ENCODE peak calls at places on chromosomes 5 and 9, in four cellular contexts. Q, W, C and N are unnamed samples.

GRCh38 chr5:156497816-156498215 is 170.9 kb downstream of the SGCD start:
- DNase-seq in Q (no peak), W (peak), C (no peak), N (no peak)

GRCh38 chr5:148558892-148559291 is 95.4 kb downstream of the HTR4 start:
- DNase-seq in Q (no peak), W (no peak), C (no peak), N (no peak)

GRCh38 chr5:81081461-81081835 is 121.3 kb downstream of the RASGRF2 start:
- DNase-seq in Q (no peak), W (no peak), C (no peak), N (peak)

GRCh38 chr5:68365894-68366293 is 150.3 kb downstream of the PIK3R1 start:
- DNase-seq in Q (no peak), W (no peak), C (no peak), N (no peak)

GRCh38 chr5:176541338-176542134 is 4.3 kb upstream of the RNF44 start:
- DNase-seq in Q (peak), W (no peak), C (no peak), N (no peak)

GRCh38 chr9:74872619-74873233 is 15.0 kb downstream of the TRPM6 start:
- DNase-seq in Q (no peak), W (no peak), C (no peak), N (no peak)

GRCh38 chr5:6302099-6302498 is 76.2 kb downstream of the MED10 start:
- DNase-seq in Q (no peak), W (no peak), C (no peak), N (no peak)

GRCh38 chr5:15966651-15967050 is 212.9 kb downstream of the MARCHF11 start:
- DNase-seq in Q (no peak), W (no peak), C (no peak), N (no peak)

GRCh38 chr5:139335811-139336210 is 5.8 kb upstream of the PAIP2 start:
- DNase-seq in Q (no peak), W (no peak), C (no peak), N (no peak)

GRCh38 chr9:124045076-124045829 is 33.7 kb downstream of the LHX2 start:
- DNase-seq in Q (no peak), W (peak), C (peak), N (no peak)

GRCh38 chr9:98074119-98074990 is 17.8 kb downstream of the NANS start:
- DNase-seq in Q (peak), W (peak), C (peak), N (peak)

GRCh38 chr9:85182381-85182780 is 512.9 kb downstream of the NTRK2 start:
- DNase-seq in Q (no peak), W (no peak), C (no peak), N (no peak)

GRCh38 chr5:35248843-35249780 is 18.8 kb upstream of the PRLR start:
- DNase-seq in Q (no peak), W (no peak), C (no peak), N (no peak)

GRCh38 chr5:52491829-52492217 is 295.9 kb upstream of the ITGA1 start:
- DNase-seq in Q (no peak), W (no peak), C (no peak), N (no peak)

GRCh38 chr5:1896602-1897376 is 14.1 kb upstream of the IRX4 start:
- DNase-seq in Q (no peak), W (no peak), C (no peak), N (no peak)

GRCh38 chr9:76127637-76128036 is 237.2 kb downstream of the PCSK5 start:
- DNase-seq in Q (no peak), W (no peak), C (no peak), N (no peak)

GRCh38 chr9:29449294-29449693 is 1876.0 kb upstream of the C9orf72 start:
- DNase-seq in Q (peak), W (no peak), C (no peak), N (no peak)

GRCh38 chr5:15687401-15687800 is 187.4 kb downstream of the FBXL7 start:
- DNase-seq in Q (no peak), W (no peak), C (no peak), N (no peak)

GRCh38 chr9:83778164-83778563 is 39.4 kb downstream of the GKAP1 start:
- DNase-seq in Q (no peak), W (no peak), C (no peak), N (no peak)

GRCh38 chr9:86580688-86581087 is 226.5 kb upstream of the TUT7 start:
- DNase-seq in Q (no peak), W (no peak), C (no peak), N (no peak)

GRCh38 chr9:107491081-107492053 is 1.8 kb upstream of the KLF4 start:
- DNase-seq in Q (no peak), W (no peak), C (no peak), N (no peak)

GRCh38 chr9:137128158-137129088 is 10.5 kb upstream of the GRIN1 start:
- DNase-seq in Q (no peak), W (peak), C (no peak), N (no peak)

GRCh38 chr9:131728961-131729360 is 10.9 kb downstream of the RAPGEF1 start:
- DNase-seq in Q (no peak), W (peak), C (no peak), N (no peak)

GRCh38 chr5:72474117-72474915 is 32.9 kb downstream of the ZNF366 start:
- DNase-seq in Q (no peak), W (no peak), C (peak), N (no peak)

DNA sequence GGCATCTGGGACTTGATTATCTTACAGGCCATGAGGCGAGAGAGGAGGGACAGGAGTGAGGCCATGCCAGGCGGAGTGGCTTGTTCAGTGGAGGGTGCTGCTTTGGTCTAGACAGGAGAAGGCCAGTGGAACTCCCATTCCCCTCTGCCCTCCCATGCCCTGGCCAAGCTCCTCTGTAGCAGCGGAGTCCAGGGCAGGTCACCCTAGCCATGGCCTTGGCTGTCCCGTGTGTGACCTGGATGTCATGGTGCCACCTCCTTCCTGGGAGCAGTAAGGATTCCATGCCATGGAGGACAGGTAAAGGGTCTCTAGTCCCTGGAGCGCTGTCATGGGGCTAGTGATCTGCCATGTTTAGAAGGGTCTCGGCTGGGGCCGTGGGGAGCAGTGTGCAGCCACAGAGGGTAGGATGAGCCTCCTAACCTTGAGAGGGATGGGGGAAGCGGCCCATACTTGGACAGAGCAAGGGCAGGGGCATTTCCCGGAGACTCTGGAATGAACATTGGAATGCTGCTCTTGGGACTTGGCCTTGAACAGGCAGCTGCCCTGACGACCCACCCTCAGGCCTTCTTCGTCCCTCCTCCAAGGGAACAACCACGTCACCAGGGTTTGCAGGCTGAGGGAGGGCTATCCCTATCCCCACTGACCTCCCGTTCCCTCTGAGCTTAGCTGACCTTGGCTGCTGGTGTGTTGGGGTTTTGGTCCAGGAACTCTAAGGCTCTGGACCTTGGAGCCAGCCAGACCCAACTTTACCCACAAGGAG is 100.4 kb downstream of the DAB2IP start:
- DNase-seq in Q (no peak), W (no peak), C (no peak), N (no peak)
- H3K27ac ChIP-seq in Q (no peak), W (no peak), C (no peak), N (peak)

GRCh38 chr5:28809811-28810750 is 1771.7 kb upstream of the CDH9 start:
- DNase-seq in Q (no peak), W (peak), C (no peak), N (peak)

GRCh38 chr5:28807230-28807629 is 1768.8 kb upstream of the CDH9 start:
- DNase-seq in Q (peak), W (no peak), C (peak), N (no peak)

GRCh38 chr5:28808967-28809810 is 1770.8 kb upstream of the CDH9 start:
- DNase-seq in Q (no peak), W (peak), C (no peak), N (no peak)

GRCh38 chr5:28810751-28811136 is 1772.4 kb upstream of the CDH9 start:
- DNase-seq in Q (peak), W (no peak), C (no peak), N (no peak)
- TF ChIP-seq CTCF in Q (peak), W (peak), C (peak), N (no peak)

GRCh38 chr9:38386319-38386895 is 6.1 kb upstream of the ALDH1B1 start:
- DNase-seq in Q (no peak), W (no peak), C (no peak), N (no peak)

GRCh38 chr9:38382141-38382540 is 10.4 kb upstream of the ALDH1B1 start:
- DNase-seq in Q (no peak), W (no peak), C (no peak), N (no peak)

GRCh38 chr9:38387751-38388150 is 4.8 kb upstream of the ALDH1B1 start:
- DNase-seq in Q (no peak), W (no peak), C (no peak), N (no peak)

GRCh38 chr9:38385896-38386295 is 6.6 kb upstream of the ALDH1B1 start:
- DNase-seq in Q (no peak), W (no peak), C (no peak), N (no peak)

GRCh38 chr9:38384990-38385848 is 7.3 kb upstream of the ALDH1B1 start:
- DNase-seq in Q (no peak), W (no peak), C (no peak), N (no peak)
- H3K27ac ChIP-seq in Q (no peak), W (no peak), C (no peak), N (no peak)

DNA sequence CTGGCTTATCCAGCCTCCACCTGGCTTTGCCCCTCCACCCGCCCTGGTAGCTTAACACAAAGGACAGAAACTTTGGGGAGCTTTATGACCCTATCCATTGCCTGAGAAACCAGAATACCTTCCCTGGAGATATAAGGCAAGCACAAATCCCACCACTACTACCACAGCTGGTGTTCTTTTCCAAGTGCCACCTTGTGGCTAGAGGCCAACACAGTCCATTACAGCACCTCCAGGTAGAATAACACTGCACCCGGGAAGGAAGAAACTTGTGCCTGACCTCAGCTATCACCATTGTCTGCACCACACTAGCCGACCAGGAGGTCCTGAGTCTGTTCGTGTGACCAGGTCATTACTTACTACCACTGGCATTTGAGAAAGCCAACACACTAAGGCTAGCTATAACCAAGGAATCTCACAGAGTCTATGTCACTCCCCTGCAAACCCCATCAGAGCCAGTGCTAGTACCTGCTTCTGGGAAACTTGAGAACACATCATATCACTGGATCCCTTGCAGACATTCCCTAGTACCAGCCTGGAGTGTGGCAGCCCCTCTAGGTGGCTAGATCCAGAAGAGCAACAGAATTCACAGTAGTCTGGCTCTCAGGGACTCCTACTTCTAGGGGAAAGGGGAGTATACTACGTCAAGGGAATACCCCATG is 74.0 kb upstream of the RUSC2 start:
- DNase-seq in Q (no peak), W (no peak), C (no peak), N (no peak)
- TF ChIP-seq CTCF in Q (peak), W (no peak), C (peak), N (no peak)

GRCh38 chr5:173895766-173896165 is 7.6 kb downstream of the CPEB4 start:
- DNase-seq in Q (peak), W (no peak), C (no peak), N (no peak)

GRCh38 chr5:173891367-173891766 is 3.2 kb downstream of the CPEB4 start:
- DNase-seq in Q (no peak), W (no peak), C (no peak), N (no peak)

GRCh38 chr5:173893192-173893561 is 5.0 kb downstream of the CPEB4 start:
- DNase-seq in Q (no peak), W (no peak), C (no peak), N (no peak)

GRCh38 chr5:173901705-173902104 is 13.6 kb downstream of the CPEB4 start:
- DNase-seq in Q (no peak), W (no peak), C (no peak), N (no peak)

GRCh38 chr5:173896631-173897030 is 8.5 kb downstream of the CPEB4 start:
- DNase-seq in Q (no peak), W (no peak), C (no peak), N (no peak)
- H3K27ac ChIP-seq in Q (no peak), W (no peak), C (no peak), N (no peak)

GRCh38 chr5:61228229-61228628 is 66.0 kb upstream of the SMIM15 start:
- DNase-seq in Q (no peak), W (no peak), C (no peak), N (no peak)
- TF ChIP-seq CTCF in Q (no peak), W (no peak), C (no peak), N (no peak)

GRCh38 chr9:122371851-122372250 is 1.0 kb downstream of the PTGS1 start:
- DNase-seq in Q (no peak), W (no peak), C (no peak), N (no peak)
- H3K27ac ChIP-seq in Q (no peak), W (no peak), C (no peak), N (no peak)

GRCh38 chr5:90793183-90793582 is 234.6 kb downstream of the ADGRV1 start:
- DNase-seq in Q (peak), W (no peak), C (no peak), N (no peak)
- TF ChIP-seq CTCF in Q (peak), W (peak), C (no peak), N (no peak)

GRCh38 chr9:113631093-113631765 is 167.7 kb downstream of the RGS3 start:
- DNase-seq in Q (no peak), W (no peak), C (no peak), N (no peak)
- H3K27ac ChIP-seq in Q (no peak), W (no peak), C (no peak), N (no peak)

DNA sequence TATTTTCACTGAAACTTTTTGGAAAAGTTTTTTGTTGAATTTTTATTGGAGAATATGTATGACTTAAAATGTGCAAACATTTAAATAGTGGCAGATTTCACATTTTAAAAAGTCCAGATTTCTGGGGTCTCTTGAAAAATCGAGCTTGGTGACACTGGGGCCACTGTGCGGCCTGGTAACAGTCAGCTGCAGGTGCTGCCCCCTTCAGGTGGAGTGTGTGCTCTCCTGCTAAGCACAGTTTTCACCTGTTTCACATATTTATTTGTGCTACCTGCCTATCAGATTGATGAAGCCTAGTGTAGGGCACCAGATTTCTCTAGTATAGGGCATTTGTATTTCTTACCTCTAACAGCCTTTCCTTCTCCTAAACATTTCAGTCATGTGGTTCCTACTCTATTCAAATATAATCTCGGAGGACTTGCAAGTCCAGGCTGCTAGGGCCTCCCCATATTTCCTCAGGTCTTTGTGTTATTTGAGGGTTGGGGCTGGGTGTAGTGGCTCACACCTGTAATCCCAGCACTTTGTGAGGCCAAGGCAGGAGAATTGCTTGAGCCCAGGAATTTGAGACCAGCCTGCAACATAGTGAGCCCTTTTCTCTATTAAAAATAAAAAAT is 95.8 kb upstream of the KLF9 start:
- DNase-seq in Q (no peak), W (peak), C (no peak), N (no peak)
- TF ChIP-seq CTCF in Q (peak), W (peak), C (peak), N (peak)